ENCODE peak calls at places on chromosomes 13 and 19, in seven cellular contexts. C, V, R, U, N, Z and I are unnamed samples.

GRCh38 chr13:20461860-20462532 is 63.7 kb downstream of the CRYL1 start:
- DNase-seq in C (peak), V (peak), R (no peak), U (peak), N (no peak), Z (no peak), I (no peak)

GRCh38 chr13:77325371-77325941 is 1.4 kb downstream of the MYCBP2 start:
- DNase-seq in C (no peak), V (no peak), R (no peak), U (no peak), N (no peak), Z (no peak), I (no peak)

GRCh38 chr13:77548095-77548494 is 12.6 kb downstream of the SCEL start:
- DNase-seq in C (no peak), V (no peak), R (no peak), U (no peak), N (no peak), Z (no peak), I (no peak)

GRCh38 chr13:90545070-90545840 is 802.2 kb upstream of the MIR17HG start:
- DNase-seq in C (no peak), V (no peak), R (no peak), U (no peak), N (no peak), Z (no peak), I (no peak)

GRCh38 chr19:6218497-6219146 is 61.2 kb downstream of the MLLT1 start:
- DNase-seq in C (peak), V (peak), R (peak), U (peak), N (peak), Z (no peak), I (peak)

GRCh38 chr19:38433268-38433733 is at the start of gene RYR1:
- DNase-seq in C (peak), V (no peak), R (no peak), U (peak), N (peak), Z (no peak), I (no peak)

GRCh38 chr13:84263354-84264069 is 381.2 kb upstream of the SLITRK1 start:
- DNase-seq in C (no peak), V (no peak), R (no peak), U (no peak), N (peak), Z (no peak), I (no peak)

GRCh38 chr19:56270676-56271075 is 1.9 kb upstream of the EDDM13 start:
- DNase-seq in C (no peak), V (no peak), R (peak), U (no peak), N (no peak), Z (no peak), I (no peak)

GRCh38 chr19:38033658-38034150 is 126.7 kb downstream of the SIPA1L3 start:
- DNase-seq in C (no peak), V (no peak), R (no peak), U (no peak), N (no peak), Z (no peak), I (no peak)

GRCh38 chr19:15673176-15673654 is 328 bp downstream of the CYP4F12 start:
- DNase-seq in C (peak), V (no peak), R (no peak), U (peak), N (no peak), Z (no peak), I (no peak)

GRCh38 chr13:40167327-40167726 is 499.1 kb downstream of the FOXO1 start:
- DNase-seq in C (no peak), V (peak), R (no peak), U (no peak), N (no peak), Z (no peak), I (no peak)

GRCh38 chr19:42657551-42657950 is 62.8 kb upstream of the CEACAM8 start:
- DNase-seq in C (no peak), V (no peak), R (peak), U (no peak), N (no peak), Z (no peak), I (no peak)

GRCh38 chr13:52356327-52356726 is 49.6 kb downstream of the THSD1 start:
- DNase-seq in C (no peak), V (no peak), R (peak), U (no peak), N (no peak), Z (no peak), I (no peak)

GRCh38 chr19:4094761-4095487 is 28.2 kb upstream of the ZBTB7A start:
- DNase-seq in C (no peak), V (no peak), R (no peak), U (no peak), N (no peak), Z (no peak), I (no peak)

GRCh38 chr13:42151781-42152180 is 103.3 kb downstream of the DGKH start:
- DNase-seq in C (no peak), V (no peak), R (no peak), U (no peak), N (no peak), Z (no peak), I (no peak)

GRCh38 chr19:406121-406711 is 2.7 kb downstream of the C2CD4C start:
- DNase-seq in C (no peak), V (no peak), R (no peak), U (no peak), N (no peak), Z (no peak), I (no peak)

GRCh38 chr13:25088562-25089221 is 7.2 kb upstream of the PABPC3 start:
- DNase-seq in C (no peak), V (no peak), R (no peak), U (no peak), N (no peak), Z (no peak), I (no peak)

GRCh38 chr19:19461671-19462622 is 53.4 kb downstream of the TSSK6 start:
- DNase-seq in C (peak), V (peak), R (no peak), U (peak), N (peak), Z (no peak), I (peak)

GRCh38 chr19:4916292-4917082 is 7.2 kb downstream of the UHRF1 start:
- DNase-seq in C (no peak), V (no peak), R (no peak), U (no peak), N (no peak), Z (no peak), I (no peak)

GRCh38 chr13:33867472-33867871 is 49.5 kb downstream of the RFC3 start:
- DNase-seq in C (no peak), V (no peak), R (no peak), U (no peak), N (no peak), Z (no peak), I (no peak)

GRCh38 chr13:111210488-111210887 is 95.4 kb downstream of the ARHGEF7 start:
- DNase-seq in C (peak), V (no peak), R (peak), U (peak), N (peak), Z (no peak), I (peak)

GRCh38 chr13:111210945-111211469 is 95.9 kb downstream of the ARHGEF7 start:
- DNase-seq in C (no peak), V (no peak), R (no peak), U (no peak), N (no peak), Z (no peak), I (no peak)

GRCh38 chr13:111211789-111212516 is 96.8 kb downstream of the ARHGEF7 start:
- DNase-seq in C (no peak), V (no peak), R (peak), U (no peak), N (no peak), Z (no peak), I (no peak)

GRCh38 chr13:111210082-111210481 is 95.0 kb downstream of the ARHGEF7 start:
- DNase-seq in C (no peak), V (no peak), R (no peak), U (no peak), N (no peak), Z (no peak), I (no peak)

DNA sequence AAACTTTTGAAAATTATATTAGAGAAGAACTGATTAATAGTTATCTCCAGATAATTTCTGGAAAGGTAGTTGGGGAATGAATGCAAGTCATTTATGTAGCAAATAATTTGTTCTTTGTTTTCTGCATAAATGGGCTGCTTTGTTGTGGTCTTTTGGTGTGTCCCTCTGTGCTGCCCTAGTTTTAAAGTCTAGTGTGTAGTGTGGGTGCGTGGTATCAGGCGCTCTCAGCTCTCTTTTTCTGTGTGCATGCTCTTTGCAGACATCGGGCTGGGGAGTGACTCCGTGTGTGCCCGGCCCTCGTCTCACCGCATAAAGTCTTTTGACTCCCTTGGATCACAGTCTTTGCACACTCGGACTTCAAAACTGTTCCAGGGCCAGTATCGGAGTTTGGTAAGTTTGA is 94.5 kb downstream of the ARHGEF7 start:
- DNase-seq in C (no peak), V (no peak), R (no peak), U (no peak), N (no peak), Z (no peak), I (peak)
- H3K27ac ChIP-seq in C (peak), V (peak), R (peak), U (peak), N (peak), Z (no peak), I (peak)

GRCh38 chr19:49985926-49986325 is 25.0 kb upstream of the SIGLEC11 start:
- DNase-seq in C (no peak), V (no peak), R (no peak), U (no peak), N (no peak), Z (no peak), I (no peak)

GRCh38 chr19:49988007-49988406 is 27.0 kb upstream of the SIGLEC11 start:
- DNase-seq in C (no peak), V (no peak), R (no peak), U (no peak), N (no peak), Z (no peak), I (no peak)

GRCh38 chr19:49986354-49986753 is 25.4 kb upstream of the SIGLEC11 start:
- DNase-seq in C (no peak), V (no peak), R (no peak), U (no peak), N (no peak), Z (no peak), I (no peak)

GRCh38 chr19:49987159-49987698 is 26.3 kb upstream of the SIGLEC11 start:
- DNase-seq in C (peak), V (peak), R (peak), U (peak), N (peak), Z (peak), I (peak)

DNA sequence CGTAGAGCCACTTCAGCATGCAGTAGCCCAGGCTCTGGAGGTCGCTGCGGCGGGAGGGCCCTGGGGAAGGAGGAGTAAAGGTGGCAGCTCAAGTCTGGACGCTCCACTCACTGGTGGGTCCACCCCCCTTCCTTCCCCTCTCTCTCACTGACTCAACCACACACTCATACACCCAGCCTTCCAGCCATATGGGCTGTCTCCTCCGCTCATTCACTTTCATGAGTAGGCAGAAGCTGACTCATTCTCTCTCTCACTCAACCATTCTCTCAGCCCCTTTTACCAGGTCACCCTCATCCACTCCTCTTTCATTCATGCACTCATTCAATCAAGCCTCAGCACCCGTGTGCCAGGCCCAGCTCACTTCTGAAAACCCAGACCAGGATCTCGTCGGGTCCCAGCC is 27.5 kb upstream of the SIGLEC11 start:
- DNase-seq in C (no peak), V (no peak), R (peak), U (no peak), N (no peak), Z (no peak), I (no peak)
- H3K27ac ChIP-seq in C (no peak), V (no peak), R (no peak), U (no peak), N (no peak), Z (no peak), I (no peak)

GRCh38 chr19:49133621-49134454 is 14.5 kb downstream of the PPFIA3 start:
- DNase-seq in C (peak), V (peak), R (peak), U (peak), N (no peak), Z (no peak), I (no peak)

GRCh38 chr19:49135686-49136085 is 16.3 kb downstream of the PPFIA3 start:
- DNase-seq in C (no peak), V (no peak), R (no peak), U (no peak), N (no peak), Z (no peak), I (no peak)

GRCh38 chr19:49140951-49141350 is 14.2 kb downstream of the HRC start:
- DNase-seq in C (no peak), V (no peak), R (no peak), U (no peak), N (no peak), Z (no peak), I (no peak)

GRCh38 chr19:49132974-49133609 is 13.7 kb downstream of the PPFIA3 start:
- DNase-seq in C (peak), V (no peak), R (no peak), U (peak), N (no peak), Z (no peak), I (no peak)

DNA sequence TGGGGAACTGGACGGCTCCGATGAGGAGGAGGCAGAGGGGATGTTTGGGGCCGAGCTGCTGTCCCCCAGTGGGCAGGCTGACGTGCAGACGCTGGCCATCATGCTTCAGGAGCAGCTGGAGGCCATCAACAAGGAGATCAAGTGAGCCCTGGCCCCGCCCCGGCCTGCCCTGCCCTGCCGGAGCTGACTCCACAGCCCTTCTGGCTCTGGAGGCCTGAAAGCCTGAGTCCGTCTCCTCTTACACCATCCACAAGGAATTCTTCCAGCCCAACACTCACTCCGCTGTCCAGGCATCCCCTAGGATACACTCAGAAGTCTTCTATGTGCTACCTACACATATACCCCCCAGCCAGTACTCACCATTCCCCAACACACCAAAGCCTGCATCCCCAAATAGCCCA is 17.4 kb downstream of the PPFIA3 start:
- DNase-seq in C (peak), V (no peak), R (peak), U (peak), N (no peak), Z (no peak), I (no peak)
- H3K27ac ChIP-seq in C (peak), V (no peak), R (peak), U (peak), N (no peak), Z (no peak), I (no peak)

GRCh38 chr19:48495391-48495790 is 16.2 kb downstream of the LMTK3 start:
- DNase-seq in C (no peak), V (no peak), R (no peak), U (no peak), N (no peak), Z (no peak), I (no peak)

GRCh38 chr19:48490980-48491792 is 20.4 kb downstream of the LMTK3 start:
- DNase-seq in C (no peak), V (no peak), R (no peak), U (no peak), N (peak), Z (no peak), I (no peak)

GRCh38 chr19:48491793-48492123 is 19.9 kb downstream of the LMTK3 start:
- DNase-seq in C (no peak), V (no peak), R (no peak), U (no peak), N (no peak), Z (no peak), I (no peak)

GRCh38 chr19:48493718-48494515 is 17.7 kb downstream of the LMTK3 start:
- DNase-seq in C (no peak), V (no peak), R (no peak), U (no peak), N (no peak), Z (no peak), I (no peak)

DNA sequence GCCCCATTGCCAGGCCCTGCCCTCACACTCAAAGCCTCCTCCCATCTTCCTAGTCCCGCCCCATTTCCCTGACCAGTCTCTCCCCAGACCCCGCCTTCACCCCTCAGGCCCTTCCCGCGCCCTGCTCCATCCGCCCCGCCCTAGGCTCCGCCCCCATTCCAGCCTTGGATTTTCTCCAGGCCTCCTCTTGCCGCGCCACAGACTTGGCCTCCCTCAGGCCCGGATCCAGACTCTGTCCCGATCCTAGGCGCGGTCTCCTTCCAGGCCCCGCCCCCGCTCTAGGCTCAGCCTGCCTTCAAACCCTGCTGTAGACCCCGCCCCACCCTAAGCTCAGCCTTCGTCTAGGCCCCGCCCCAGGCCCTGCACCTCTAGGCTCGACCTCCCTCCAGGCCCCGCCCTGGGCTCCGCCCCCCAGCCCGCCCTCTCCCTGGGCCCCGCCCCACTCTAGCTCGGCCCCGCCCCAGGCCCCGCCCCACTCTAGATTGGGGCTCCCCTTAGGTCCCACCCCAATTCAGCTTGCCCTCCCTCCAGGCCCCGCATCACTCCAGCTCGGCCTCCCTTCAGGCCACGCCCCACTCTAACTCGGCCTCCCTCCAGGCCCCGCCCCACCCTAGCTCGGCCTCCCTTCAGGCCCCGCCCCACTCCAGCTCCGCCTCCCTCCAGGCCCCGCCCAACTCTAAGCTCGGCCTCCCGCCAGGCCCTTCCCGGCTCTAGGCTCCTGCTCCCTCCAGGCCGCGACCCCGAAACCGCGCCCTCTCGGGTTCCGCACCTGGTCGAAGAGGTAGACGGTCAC is 18.5 kb downstream of the LMTK3 start:
- DNase-seq in C (peak), V (peak), R (peak), U (peak), N (peak), Z (peak), I (peak)
- H3K27ac ChIP-seq in C (peak), V (peak), R (peak), U (peak), N (peak), Z (peak), I (no peak)

GRCh38 chr13:110499621-110500281 is 61.8 kb downstream of the RAB20 start:
- DNase-seq in C (no peak), V (no peak), R (peak), U (no peak), N (no peak), Z (no peak), I (no peak)

GRCh38 chr13:110498765-110499164 is 62.8 kb downstream of the RAB20 start:
- DNase-seq in C (no peak), V (no peak), R (no peak), U (no peak), N (no peak), Z (no peak), I (no peak)

GRCh38 chr13:110497003-110497402 is 64.5 kb downstream of the RAB20 start:
- DNase-seq in C (no peak), V (no peak), R (no peak), U (no peak), N (no peak), Z (no peak), I (no peak)

GRCh38 chr13:110496281-110496680 is 65.2 kb downstream of the RAB20 start:
- DNase-seq in C (no peak), V (no peak), R (no peak), U (no peak), N (no peak), Z (no peak), I (no peak)

DNA sequence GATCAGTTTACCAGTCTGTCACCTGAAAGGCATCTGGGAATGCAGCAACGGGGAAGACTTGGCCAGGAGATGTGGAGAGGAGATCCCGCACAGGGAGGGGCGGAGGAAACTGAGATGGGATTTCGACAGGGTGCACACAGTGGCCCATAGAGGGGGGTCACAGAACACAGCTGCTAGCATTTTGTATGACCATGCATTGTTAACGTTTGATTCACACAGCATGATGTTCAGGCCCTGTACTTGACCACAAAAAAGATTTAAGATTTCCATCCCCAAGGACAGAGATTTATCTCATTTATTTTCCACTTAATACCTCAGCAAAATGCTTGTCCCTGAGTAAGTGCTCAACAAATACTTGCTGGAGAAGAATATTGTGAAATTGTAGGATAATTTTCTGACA is 63.2 kb downstream of the RAB20 start:
- DNase-seq in C (no peak), V (no peak), R (peak), U (no peak), N (no peak), Z (no peak), I (no peak)
- H3K27ac ChIP-seq in C (no peak), V (no peak), R (no peak), U (no peak), N (no peak), Z (no peak), I (no peak)

GRCh38 chr13:29855009-29855408 is 4.6 kb upstream of the UBL3 start:
- DNase-seq in C (no peak), V (no peak), R (no peak), U (no peak), N (no peak), Z (no peak), I (no peak)
- H3K27ac ChIP-seq in C (no peak), V (no peak), R (no peak), U (no peak), N (no peak), Z (no peak), I (no peak)